ENCODE peak calls at places on chromosome 12, in seven cellular contexts. A is effector memory CD4-positive, alpha-beta T cell; S is heart left ventricle; L is GM06990; X is lower leg skin; O is WERI-Rb-1; Q is Caco-2. I is an unnamed sample.

GRCh38 chr12:89038831-89039509 is 313.3 kb downstream of the DUSP6 start:
- DNase-seq in A (no peak), S (no peak), L (peak; percentile 9), X (no peak), O (no peak), Q (no peak), I (no peak)

GRCh38 chr12:236445-236844 is 22.5 kb upstream of the SLC6A12 start:
- DNase-seq in A (no peak), S (no peak), L (no peak), X (peak; percentile 25), O (no peak), Q (no peak), I (no peak)

GRCh38 chr12:89135976-89136634 is 216.2 kb downstream of the DUSP6 start:
- DNase-seq in A (no peak), S (no peak), L (no peak), X (no peak), O (no peak), Q (no peak), I (no peak)

GRCh38 chr12:67018105-67018504 is 251.1 kb upstream of the CAND1 start:
- DNase-seq in A (no peak), S (no peak), L (no peak), X (no peak), O (no peak), Q (no peak), I (no peak)

GRCh38 chr12:30450226-30450625 is 245.4 kb downstream of the IPO8 start:
- DNase-seq in A (no peak), S (no peak), L (no peak), X (no peak), O (no peak), Q (no peak), I (no peak)

GRCh38 chr12:63420206-63420644 is 248.1 kb downstream of the DPY19L2 start:
- DNase-seq in A (no peak), S (peak; percentile 11), L (peak; percentile 22), X (no peak), O (peak; percentile 80), Q (peak; percentile 58), I (peak; percentile 82)

GRCh38 chr12:54749191-54749818 is 101.1 kb upstream of the DCD start:
- DNase-seq in A (peak; percentile 2), S (no peak), L (peak; percentile 5), X (no peak), O (peak; percentile 13), Q (peak; percentile 44), I (peak; percentile 2)

GRCh38 chr12:41014643-41015020 is 173.5 kb upstream of the PDZRN4 start:
- DNase-seq in A (no peak), S (no peak), L (no peak), X (no peak), O (no peak), Q (no peak), I (no peak)

GRCh38 chr12:3455312-3455711 is 35.7 kb upstream of the PRMT8 start:
- DNase-seq in A (no peak), S (no peak), L (no peak), X (no peak), O (no peak), Q (no peak), I (no peak)

GRCh38 chr12:88955541-88955940 is 375.3 kb upstream of the KITLG start:
- DNase-seq in A (no peak), S (no peak), L (no peak), X (no peak), O (no peak), Q (no peak), I (no peak)

GRCh38 chr12:58812229-58812628 is 108.1 kb downstream of the LRIG3 start:
- DNase-seq in A (no peak), S (no peak), L (no peak), X (no peak), O (peak; percentile 30), Q (no peak), I (peak; percentile 13)

GRCh38 chr12:65967696-65968095 is 143.4 kb downstream of the HMGA2 start:
- DNase-seq in A (no peak), S (no peak), L (no peak), X (no peak), O (no peak), Q (no peak), I (no peak)

GRCh38 chr12:57128519-57129247 is 400 bp downstream of the LRP1 start:
- DNase-seq in A (no peak), S (no peak), L (no peak), X (no peak), O (peak; percentile 19), Q (peak; percentile 13), I (peak; percentile 84)

GRCh38 chr12:126160912-126161311 is 1095.7 kb downstream of the AACS start:
- DNase-seq in A (no peak), S (no peak), L (no peak), X (no peak), O (no peak), Q (no peak), I (no peak)

GRCh38 chr12:6364037-6364360 is 11.4 kb downstream of the SCNN1A start:
- DNase-seq in A (no peak), S (peak; percentile 55), L (no peak), X (peak; percentile 91), O (no peak), Q (no peak), I (no peak)
- H3K4me3 ChIP-seq in A (peak overlapping the region; percentile 80), S (peak overlapping the region; percentile 26), L (no peak overlapping the region), X (no peak overlapping the region), O (no peak overlapping the region), Q (peak overlapping the region; percentile 74), I (no peak overlapping the region)

GRCh38 chr12:123150273-123150803 is 552 bp downstream of the PITPNM2 start:
- DNase-seq in A (no peak), S (peak; percentile 54), L (no peak), X (peak; percentile 88), O (no peak), Q (no peak), I (peak; percentile 43)
- H3K4me3 ChIP-seq in A (peak overlapping the region; percentile 57), S (peak overlapping the region; percentile 76), L (peak overlapping the region; percentile 49), X (peak overlapping the region; percentile 32), O (peak overlapping the region; percentile 56), Q (peak overlapping the region; percentile 57), I (peak overlapping the region; percentile 66)

GRCh38 chr12:14417717-14418116 is 52.2 kb downstream of the ATF7IP start:
- DNase-seq in A (peak; percentile 41), S (peak; percentile 75), L (no peak), X (no peak), O (peak; percentile 74), Q (peak; percentile 76), I (peak; percentile 90)

GRCh38 chr12:14422516-14423230 is 57.2 kb downstream of the ATF7IP start:
- DNase-seq in A (no peak), S (no peak), L (no peak), X (no peak), O (no peak), Q (no peak), I (no peak)

GRCh38 chr12:14416658-14417057 is 51.2 kb downstream of the ATF7IP start:
- DNase-seq in A (no peak), S (peak; percentile 24), L (no peak), X (no peak), O (peak; percentile 12), Q (peak; percentile 35), I (peak; percentile 93)

DNA sequence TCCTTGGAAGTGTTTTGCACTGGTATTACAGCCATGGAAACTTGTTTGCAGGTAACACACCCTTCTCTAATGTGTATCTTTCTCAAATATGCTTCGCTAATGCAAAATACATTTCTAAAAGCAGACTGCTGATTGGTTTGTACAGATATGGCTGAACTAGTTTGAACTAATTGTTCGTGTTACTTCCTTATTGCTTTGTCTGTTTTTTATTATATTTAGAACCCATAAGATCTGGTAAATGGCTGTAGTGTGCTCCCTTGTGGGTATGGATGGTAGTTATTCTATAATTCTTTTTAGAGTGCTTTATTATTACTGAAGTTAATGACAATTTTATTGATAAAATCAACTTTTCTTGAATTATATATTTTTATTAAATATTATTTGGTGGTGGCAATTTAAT is 53.0 kb downstream of the ATF7IP start:
- DNase-seq in A (no peak), S (no peak), L (no peak), X (no peak), O (no peak), Q (no peak), I (peak; percentile 33)
- H3K4me3 ChIP-seq in A (peak overlapping the region; percentile 23), S (no peak overlapping the region), L (no peak overlapping the region), X (no peak overlapping the region), O (no peak overlapping the region), Q (no peak overlapping the region), I (peak overlapping the region; percentile 12)

GRCh38 chr12:117967512-117967911 is 1.3 kb downstream of the KSR2 start:
- DNase-seq in A (no peak), S (no peak), L (no peak), X (peak; percentile 31), O (no peak), Q (no peak), I (no peak)
- H3K4me3 ChIP-seq in A (no peak overlapping the region), S (no peak overlapping the region), L (no peak overlapping the region), X (no peak overlapping the region), O (no peak overlapping the region), Q (no peak overlapping the region), I (no peak overlapping the region)

DNA sequence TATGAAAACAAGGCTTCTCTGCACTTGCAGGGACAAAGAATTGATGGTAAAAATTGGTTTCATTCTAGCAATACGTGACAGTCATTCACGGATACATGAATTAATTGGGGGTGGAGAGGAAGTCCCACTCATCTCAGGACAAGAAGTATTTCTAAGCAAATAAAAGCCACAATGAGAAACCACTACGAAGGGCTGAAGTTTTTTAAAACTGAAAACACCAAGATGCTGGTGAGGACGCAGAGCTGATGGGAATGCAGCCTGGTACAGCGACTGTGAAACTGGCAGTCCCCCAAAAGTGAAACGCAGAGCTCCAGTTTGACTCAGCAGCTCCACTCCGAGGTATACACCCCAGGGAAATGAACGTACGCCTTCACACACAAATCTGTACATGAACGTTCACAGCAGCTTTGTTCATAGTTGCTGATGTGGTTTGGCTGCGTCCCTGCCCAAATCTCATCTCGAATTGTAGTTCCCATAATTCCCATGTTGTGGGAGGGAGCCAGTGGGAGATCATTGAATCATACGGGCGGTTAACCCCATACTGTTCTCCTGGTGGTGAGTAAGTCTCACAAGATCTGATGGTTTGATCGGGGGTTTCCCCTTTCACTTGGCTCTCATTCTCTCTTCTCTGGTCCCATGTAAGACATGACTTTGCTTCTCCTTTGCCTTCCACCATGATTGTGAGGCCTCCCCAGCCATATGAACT is 89.0 kb downstream of the SCARB1 start:
- DNase-seq in A (peak; percentile 3), S (no peak), L (peak; percentile 92), X (no peak), O (no peak), Q (no peak), I (no peak)
- H3K4me3 ChIP-seq in A (peak overlapping the region; percentile 43), S (no peak overlapping the region), L (peak overlapping the region; percentile 39), X (no peak overlapping the region), O (no peak overlapping the region), Q (no peak overlapping the region), I (no peak overlapping the region)

DNA sequence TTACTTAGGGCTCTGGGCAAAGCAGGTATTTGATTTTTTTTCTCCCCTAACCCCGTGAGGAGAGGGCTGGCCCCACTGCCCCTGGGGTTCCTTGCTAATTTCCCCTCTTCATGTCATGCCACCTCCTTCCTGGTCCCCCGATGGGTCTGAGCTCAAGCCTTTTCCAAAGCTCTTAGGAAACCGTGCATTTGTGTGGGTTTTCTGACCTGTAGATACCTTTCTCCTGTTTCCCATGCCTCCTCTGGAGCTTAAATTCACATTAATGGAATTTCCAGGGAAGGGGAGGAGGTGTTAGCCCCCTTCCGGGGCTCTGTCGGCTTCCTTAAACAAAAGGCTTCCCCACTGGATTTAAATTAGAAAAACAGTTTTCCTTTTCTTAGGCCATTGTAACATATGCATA is 12.6 kb downstream of the SFSWAP start:
- DNase-seq in A (no peak), S (no peak), L (no peak), X (no peak), O (no peak), Q (no peak), I (no peak)
- H3K4me3 ChIP-seq in A (no peak overlapping the region), S (no peak overlapping the region), L (no peak overlapping the region), X (no peak overlapping the region), O (no peak overlapping the region), Q (no peak overlapping the region), I (no peak overlapping the region)